ENCODE peak calls at places on chromosomes 6 and 20, in seven cellular contexts. J is activated CD4-positive, alpha-beta T cell treated with anti-CD3 and anti-CD28 coated beads for 24 hours; U is stimulated activated CD4-positive, alpha-beta T cell treated with anti-CD3 and anti-CD28 coated beads, Interleukin-2, amount 100 ng/mL, for 24 hours; E is HEK293T; Y is lower leg skin; A is colonic mucosa; H is NCI-H1694. M is an unnamed sample.

GRCh38 chr6:164039954-164040375 is 625.4 kb downstream of the QKI start:
- DNase-seq in J (peak; percentile 21), U (peak; percentile 18), E (no peak), Y (no peak), A (peak; percentile 19), H (no peak), M (no peak)

GRCh38 chr6:25026723-25027122 is 91.0 kb upstream of the RIPOR2 start:
- DNase-seq in J (no peak), U (no peak), E (no peak), Y (no peak), A (no peak), H (no peak), M (no peak)

GRCh38 chr6:107653183-107653580 is 163.3 kb downstream of the SOBP start:
- DNase-seq in J (no peak), U (no peak), E (no peak), Y (no peak), A (no peak), H (no peak), M (no peak)

GRCh38 chr20:47051936-47052566 is 157.4 kb downstream of the EYA2 start:
- DNase-seq in J (no peak), U (no peak), E (no peak), Y (no peak), A (no peak), H (no peak), M (no peak)

GRCh38 chr20:44646023-44646640 is 5.4 kb downstream of the ADA start:
- DNase-seq in J (no peak), U (no peak), E (no peak), Y (no peak), A (no peak), H (no peak), M (no peak)

GRCh38 chr6:168412456-168412855 is 28.5 kb upstream of the SMOC2 start:
- DNase-seq in J (no peak), U (no peak), E (no peak), Y (no peak), A (no peak), H (no peak), M (no peak)

GRCh38 chr20:54219751-54220426 is 12.0 kb downstream of the PFDN4 start:
- DNase-seq in J (no peak), U (no peak), E (peak; percentile 28), Y (no peak), A (no peak), H (peak; percentile 56), M (no peak)

GRCh38 chr6:168122011-168122410 is 43.0 kb upstream of the FRMD1 start:
- DNase-seq in J (no peak), U (no peak), E (no peak), Y (peak; percentile 6), A (peak; percentile 10), H (no peak), M (no peak)

GRCh38 chr6:25866011-25866410 is 8.0 kb downstream of the SLC17A3 start:
- DNase-seq in J (no peak), U (no peak), E (no peak), Y (no peak), A (no peak), H (no peak), M (no peak)

GRCh38 chr6:111609827-111610526 is 4.3 kb upstream of the TRAF3IP2 start:
- DNase-seq in J (no peak), U (no peak), E (no peak), Y (no peak), A (no peak), H (no peak), M (no peak)

GRCh38 chr6:35128496-35128895 is 12.6 kb downstream of the TCP11 start:
- DNase-seq in J (no peak), U (no peak), E (no peak), Y (no peak), A (no peak), H (no peak), M (no peak)